ENCODE peak calls at places on chromosomes 11 and 22, in seven cellular contexts. I, Y, X, D, W, G and T are unnamed samples.

GRCh38 chr11:86523738-86524602 is 148.4 kb downstream of the ME3 start:
- DNase-seq in I (no peak), Y (peak), X (peak), D (peak), W (peak), G (peak), T (no peak)

GRCh38 chr11:36251716-36252307 is 37.4 kb downstream of the COMMD9 start:
- DNase-seq in I (peak), Y (no peak), X (no peak), D (no peak), W (no peak), G (no peak), T (no peak)

GRCh38 chr22:44557064-44557748 is 59.2 kb upstream of the RTL6 start:
- DNase-seq in I (no peak), Y (no peak), X (no peak), D (no peak), W (no peak), G (no peak), T (no peak)

GRCh38 chr11:94424662-94425061 is 23.4 kb upstream of the GPR83 start:
- DNase-seq in I (no peak), Y (no peak), X (no peak), D (peak), W (no peak), G (peak), T (no peak)

GRCh38 chr11:80307676-80308075 is 866.8 kb upstream of the TENM4 start:
- DNase-seq in I (no peak), Y (no peak), X (no peak), D (no peak), W (no peak), G (no peak), T (no peak)

GRCh38 chr22:28771195-28771791 is 1.2 kb upstream of the CCDC117 start:
- DNase-seq in I (no peak), Y (no peak), X (no peak), D (no peak), W (peak), G (no peak), T (no peak)

GRCh38 chr22:44091021-44091721 is 67.1 kb downstream of the PARVB start:
- DNase-seq in I (peak), Y (no peak), X (peak), D (peak), W (no peak), G (no peak), T (no peak)

GRCh38 chr22:32940736-32941135 is 117.4 kb downstream of the SYN3 start:
- DNase-seq in I (no peak), Y (no peak), X (no peak), D (no peak), W (no peak), G (no peak), T (no peak)

GRCh38 chr11:28835317-28835716 is 727.1 kb downstream of the METTL15 start:
- DNase-seq in I (no peak), Y (no peak), X (no peak), D (no peak), W (no peak), G (no peak), T (no peak)

GRCh38 chr22:24937114-24937513 is 9.4 kb downstream of the LHFPL7 start:
- DNase-seq in I (peak), Y (no peak), X (no peak), D (peak), W (no peak), G (no peak), T (no peak)

GRCh38 chr22:27880778-27881394 is 38.2 kb downstream of the PITPNB start:
- DNase-seq in I (peak), Y (peak), X (peak), D (peak), W (no peak), G (peak), T (peak)

GRCh38 chr11:21604564-21604963 is 588.3 kb upstream of the ANO5 start:
- DNase-seq in I (no peak), Y (no peak), X (no peak), D (no peak), W (no peak), G (no peak), T (no peak)

GRCh38 chr11:97895572-97895971 is 1125.2 kb upstream of the CNTN5 start:
- DNase-seq in I (no peak), Y (no peak), X (no peak), D (no peak), W (no peak), G (no peak), T (no peak)

GRCh38 chr22:19056951-19057401 is 65.2 kb downstream of the DGCR2 start:
- DNase-seq in I (no peak), Y (no peak), X (no peak), D (no peak), W (peak), G (no peak), T (no peak)

GRCh38 chr22:19152942-19153883 is 3.1 kb upstream of the GSC2 start:
- DNase-seq in I (no peak), Y (no peak), X (no peak), D (no peak), W (no peak), G (no peak), T (no peak)

GRCh38 chr11:134522782-134523570 is 110.9 kb upstream of the B3GAT1 start:
- DNase-seq in I (no peak), Y (no peak), X (no peak), D (no peak), W (no peak), G (no peak), T (no peak)

GRCh38 chr11:84817998-84818397 is 809.1 kb downstream of the DLG2 start:
- DNase-seq in I (no peak), Y (no peak), X (no peak), D (peak), W (no peak), G (peak), T (no peak)

GRCh38 chr22:44192098-44192810 is 11.5 kb downstream of the PARVG start:
- DNase-seq in I (peak), Y (no peak), X (peak), D (peak), W (no peak), G (no peak), T (no peak)

GRCh38 chr22:50531546-50532352 is 1.9 kb upstream of the TYMP start:
- DNase-seq in I (peak), Y (no peak), X (no peak), D (peak), W (peak), G (peak), T (peak)

GRCh38 chr22:48940266-48940987 is 887.2 kb downstream of the BRD1 start:
- DNase-seq in I (no peak), Y (no peak), X (no peak), D (no peak), W (peak), G (no peak), T (no peak)

GRCh38 chr11:12761029-12761428 is 86.8 kb downstream of the TEAD1 start:
- DNase-seq in I (no peak), Y (no peak), X (peak), D (peak), W (no peak), G (peak), T (no peak)

GRCh38 chr22:24855794-24856193 is 49.8 kb downstream of the SGSM1 start:
- DNase-seq in I (no peak), Y (no peak), X (no peak), D (no peak), W (no peak), G (no peak), T (no peak)

GRCh38 chr22:27647540-27647939 is 154.0 kb downstream of the MN1 start:
- DNase-seq in I (no peak), Y (no peak), X (no peak), D (no peak), W (peak), G (no peak), T (no peak)

GRCh38 chr11:22192289-22192641 is 620 bp upstream of the ANO5 start:
- DNase-seq in I (peak), Y (no peak), X (no peak), D (no peak), W (peak), G (no peak), T (peak)

GRCh38 chr11:128520206-128520885 is 67.0 kb downstream of the ETS1 start:
- DNase-seq in I (no peak), Y (no peak), X (no peak), D (no peak), W (no peak), G (no peak), T (no peak)

GRCh38 chr22:43186272-43187170 is at the start of gene TTLL12:
- DNase-seq in I (peak), Y (no peak), X (no peak), D (peak), W (peak), G (peak), T (peak)

GRCh38 chr11:8917157-8917820 is 6.3 kb downstream of the AKIP1 start:
- DNase-seq in I (peak), Y (peak), X (no peak), D (peak), W (peak), G (peak), T (peak)

GRCh38 chr11:112555491-112556364 is 295.1 kb upstream of the PLET1 start:
- DNase-seq in I (peak), Y (no peak), X (peak), D (peak), W (peak), G (peak), T (peak)
- TF ChIP-seq CTCF in I (peak), Y (peak), X (peak), D (peak), W (peak), G (peak), T (peak)

DNA sequence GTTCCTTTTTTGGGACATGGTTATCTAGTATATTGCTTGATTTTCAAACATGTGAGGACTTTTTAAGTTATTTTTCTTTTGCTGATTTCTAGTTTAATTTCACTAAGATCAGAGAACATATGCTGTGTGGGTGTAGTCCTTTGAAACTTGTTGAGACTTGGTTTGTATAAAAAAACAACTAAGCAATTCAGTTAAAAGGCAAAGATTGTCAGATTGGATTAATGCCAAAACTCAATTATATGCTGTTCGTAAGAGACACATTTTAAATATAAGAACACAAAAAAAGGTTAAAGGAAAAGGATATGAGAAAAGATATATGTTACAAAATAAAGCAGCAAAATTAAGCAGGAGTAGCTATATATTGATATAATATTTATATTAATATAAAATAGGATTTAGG is 17.8 kb upstream of the RRM1 start:
- DNase-seq in I (no peak), Y (no peak), X (no peak), D (no peak), W (no peak), G (no peak), T (no peak)
- TF ChIP-seq CTCF in I (no peak), Y (no peak), X (no peak), D (no peak), W (no peak), G (no peak), T (no peak)

DNA sequence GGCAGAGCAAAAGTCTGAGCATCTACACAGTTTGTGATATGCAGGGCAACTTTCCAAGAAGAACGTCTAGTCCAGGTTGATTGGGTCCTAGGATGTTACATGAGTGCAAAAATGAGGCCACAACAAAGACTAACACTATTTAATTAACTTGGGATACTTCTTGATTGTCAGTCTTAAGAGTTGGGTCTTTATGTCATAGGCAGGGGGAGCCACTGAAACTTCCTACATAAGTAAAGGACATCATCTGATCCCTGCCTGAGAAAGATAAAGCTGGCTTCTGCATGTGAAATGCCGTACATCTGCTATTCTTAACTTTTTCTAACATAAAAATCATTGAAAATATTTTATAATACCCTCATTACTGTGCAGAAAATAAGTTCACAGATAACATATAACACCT is 525.5 kb downstream of the NTM start:
- DNase-seq in I (no peak), Y (no peak), X (no peak), D (no peak), W (no peak), G (no peak), T (no peak)
- TF ChIP-seq CTCF in I (no peak), Y (no peak), X (no peak), D (no peak), W (no peak), G (no peak), T (no peak)

GRCh38 chr11:43130616-43131015 is 181.2 kb upstream of the API5 start:
- DNase-seq in I (peak), Y (no peak), X (no peak), D (no peak), W (no peak), G (no peak), T (no peak)
- TF ChIP-seq CTCF in I (peak), Y (no peak), X (no peak), D (no peak), W (no peak), G (no peak), T (no peak)

GRCh38 chr11:130666781-130667251 is 218.4 kb downstream of the ADAMTS15 start:
- DNase-seq in I (no peak), Y (no peak), X (no peak), D (peak), W (no peak), G (peak), T (no peak)
- TF ChIP-seq CTCF in I (no peak), Y (peak), X (no peak), D (peak), W (no peak), G (peak), T (no peak)

GRCh38 chr22:41285820-41286638 is at the start of gene RANGAP1:
- DNase-seq in I (peak), Y (peak), X (peak), D (peak), W (peak), G (peak), T (peak)
- TF ChIP-seq CTCF in I (no peak), Y (peak), X (no peak), D (no peak), W (no peak), G (peak), T (peak)